ENCODE peak calls at places on chromosomes 6 and 20, in five cellular contexts. C is mesendoderm; U is A673; D is NCI-H1105 treated with DMSO at 0.1 percent for 48 hours; R is activated CD4-positive, alpha-beta T cell treated with anti-CD3 and anti-CD28 coated beads for 36 hours. Z is an unnamed sample.

GRCh38 chr20:33046412-33046811 is 7.3 kb upstream of the BPIFB3 start:
- DNase-seq in C (no peak), U (no peak), D (no peak), R (no peak), Z (no peak)

GRCh38 chr6:126077810-126078791 is 91.8 kb downstream of the TRMT11 start:
- DNase-seq in C (no peak), U (no peak), D (no peak), R (no peak), Z (no peak)

GRCh38 chr6:132763269-132763668 is 5.6 kb upstream of the VNN2 start:
- DNase-seq in C (peak; percentile 31), U (peak; percentile 30), D (no peak), R (peak; percentile 68), Z (no peak)

GRCh38 chr6:20704325-20704724 is 170.1 kb downstream of the CDKAL1 start:
- DNase-seq in C (no peak), U (no peak), D (no peak), R (no peak), Z (no peak)

GRCh38 chr6:21753571-21754108 is 160.1 kb downstream of the SOX4 start:
- DNase-seq in C (peak; percentile 47), U (no peak), D (no peak), R (no peak), Z (no peak)

GRCh38 chr20:24462461-24463010 is 6.9 kb upstream of the SYNDIG1 start:
- DNase-seq in C (no peak), U (no peak), D (no peak), R (no peak), Z (no peak)

GRCh38 chr6:161583561-161583960 is 309.7 kb upstream of the AGPAT4 start:
- DNase-seq in C (no peak), U (no peak), D (no peak), R (no peak), Z (no peak)

GRCh38 chr20:24694727-24695528 is 225.5 kb downstream of the SYNDIG1 start:
- DNase-seq in C (no peak), U (peak; percentile 27), D (no peak), R (no peak), Z (no peak)

GRCh38 chr6:162056745-162057144 is 670.8 kb downstream of the PRKN start:
- DNase-seq in C (peak; percentile 81), U (no peak), D (no peak), R (no peak), Z (peak; percentile 12)

GRCh38 chr6:71080793-71081192 is 123.9 kb upstream of the B3GAT2 start:
- DNase-seq in C (no peak), U (no peak), D (no peak), R (no peak), Z (no peak)

GRCh38 chr6:36357872-36358234 is 21.2 kb upstream of the BNIP5 start:
- DNase-seq in C (no peak), U (no peak), D (no peak), R (peak; percentile 37), Z (no peak)

GRCh38 chr6:37624606-37625574 is 72.8 kb downstream of the MDGA1 start:
- DNase-seq in C (no peak), U (peak; percentile 48), D (peak; percentile 73), R (peak; percentile 51), Z (no peak)

GRCh38 chr20:50323209-50323608 is 132.6 kb downstream of the CEBPB start:
- DNase-seq in C (no peak), U (no peak), D (no peak), R (no peak), Z (no peak)

GRCh38 chr6:167898673-167899311 is 72.1 kb downstream of the AFDN start:
- DNase-seq in C (peak; percentile 53), U (peak; percentile 73), D (peak; percentile 67), R (no peak), Z (no peak)

GRCh38 chr6:633611-634010 is 23.3 kb downstream of the HUS1B start:
- DNase-seq in C (no peak), U (no peak), D (no peak), R (no peak), Z (no peak)

GRCh38 chr6:1118287-1118647 is 193.6 kb upstream of the FOXQ1 start:
- DNase-seq in C (no peak), U (no peak), D (no peak), R (no peak), Z (no peak)

GRCh38 chr6:75326557-75327258 is 42.1 kb upstream of the TMEM30A start:
- DNase-seq in C (no peak), U (no peak), D (no peak), R (no peak), Z (no peak)

GRCh38 chr6:138377844-138378243 is at the start of gene SMIM28:
- DNase-seq in C (no peak), U (no peak), D (peak; percentile 81), R (no peak), Z (no peak)

GRCh38 chr6:22779062-22779461 is 209.7 kb downstream of the HDGFL1 start:
- DNase-seq in C (no peak), U (no peak), D (no peak), R (no peak), Z (no peak)

GRCh38 chr6:12334524-12335130 is 44.5 kb downstream of the EDN1 start:
- DNase-seq in C (no peak), U (no peak), D (no peak), R (no peak), Z (no peak)

GRCh38 chr6:121333196-121333595 is 1.1 kb downstream of the TBC1D32 start:
- DNase-seq in C (no peak), U (no peak), D (no peak), R (no peak), Z (no peak)

GRCh38 chr6:169256518-169256917 is 2.9 kb upstream of the THBS2 start:
- DNase-seq in C (no peak), U (no peak), D (no peak), R (no peak), Z (no peak)

GRCh38 chr20:49276895-49277785 is 717 bp downstream of the ZNFX1 start:
- DNase-seq in C (peak; percentile 31), U (peak; percentile 32), D (no peak), R (peak; percentile 85), Z (no peak)

GRCh38 chr6:68575765-68576439 is 59.2 kb upstream of the ADGRB3 start:
- DNase-seq in C (peak; percentile 65), U (peak; percentile 35), D (peak; percentile 57), R (no peak), Z (no peak)

GRCh38 chr6:155436981-155437749 is 18.5 kb downstream of the NOX3 start:
- DNase-seq in C (no peak), U (peak; percentile 67), D (peak; percentile 90), R (no peak), Z (no peak)

GRCh38 chr6:151690303-151690702 is 117.2 kb upstream of the ESR1 start:
- DNase-seq in C (no peak), U (no peak), D (no peak), R (no peak), Z (no peak)

GRCh38 chr6:72864799-72865198 is 242.9 kb downstream of the KCNQ5 start:
- DNase-seq in C (no peak), U (no peak), D (no peak), R (no peak), Z (no peak)

GRCh38 chr20:46093531-46093930 is 3.8 kb upstream of the NCOA5 start:
- DNase-seq in C (no peak), U (no peak), D (no peak), R (no peak), Z (no peak)

GRCh38 chr6:169229611-169230321 is 23.9 kb downstream of the THBS2 start:
- DNase-seq in C (no peak), U (no peak), D (no peak), R (no peak), Z (no peak)

GRCh38 chr6:152071843-152072242 is 264.4 kb downstream of the ESR1 start:
- DNase-seq in C (no peak), U (no peak), D (no peak), R (no peak), Z (no peak)

GRCh38 chr6:119124079-119124824 is 45.8 kb upstream of the FAM184A start:
- DNase-seq in C (no peak), U (no peak), D (no peak), R (no peak), Z (no peak)

GRCh38 chr6:37483917-37484785 is 15.5 kb downstream of the CCDC167 start:
- DNase-seq in C (peak; percentile 48), U (peak; percentile 62), D (peak; percentile 63), R (peak; percentile 86), Z (no peak)

GRCh38 chr6:157443066-157443800 is 62.2 kb downstream of the ZDHHC14 start:
- DNase-seq in C (no peak), U (no peak), D (no peak), R (peak; percentile 23), Z (no peak)

GRCh38 chr6:113172531-113172966 is 684.6 kb upstream of the MARCKS start:
- DNase-seq in C (no peak), U (no peak), D (peak; percentile 91), R (no peak), Z (no peak)